ENCODE peak calls at places on chromosome 15, in eight cellular contexts. F is AG04450, M is fibroblast of lung, D is esophagus squamous epithelium, I is upper lobe of left lung, H is dorsolateral prefrontal cortex, W is IMR-90, C is HCT116. L is an unnamed sample.

GRCh38 chr15:51229907-51230328 is 108.5 kb downstream of the CYP19A1 start:
- DNase-seq in I (no peak), H (no peak), M (peak), F (no peak), D (no peak), W (peak), C (no peak), L (peak)

GRCh38 chr15:38253448-38253847 is 812 bp downstream of the SPRED1 start:
- DNase-seq in M (peak), C (peak), F (no peak), W (peak), D (no peak), I (no peak), H (no peak), L (peak)

GRCh38 chr15:45268135-45268534 is 16.1 kb downstream of the SLC28A2 start:
- DNase-seq in D (no peak), W (no peak), C (no peak), H (no peak), F (no peak), M (no peak), I (no peak), L (no peak)

GRCh38 chr15:70530035-70530499 is 233.3 kb downstream of the UACA start:
- DNase-seq in D (no peak), I (no peak), W (no peak), H (no peak), C (no peak), M (no peak), F (no peak), L (no peak)

GRCh38 chr15:92693922-92694331 is 38.4 kb upstream of the FAM174B start:
- DNase-seq in F (no peak), C (peak), H (no peak), M (peak), W (peak), I (no peak), D (no peak), L (no peak)

GRCh38 chr15:74384566-74385441 is 17.4 kb upstream of the CYP11A1 start:
- DNase-seq in I (no peak), C (no peak), W (no peak), D (no peak), H (no peak), M (no peak), F (no peak), L (no peak)

GRCh38 chr15:60479711-60480110 is 769 bp upstream of the ICE2 start:
- DNase-seq in I (no peak), W (no peak), H (no peak), D (no peak), F (no peak), C (no peak), M (no peak), L (no peak)

GRCh38 chr15:78195735-78196201 is 38.6 kb downstream of the ACSBG1 start:
- DNase-seq in C (no peak), W (no peak), I (peak), F (no peak), M (no peak), D (no peak), H (no peak), L (no peak)

GRCh38 chr15:80207887-80208286 is 44.1 kb downstream of the CTXND1 start:
- DNase-seq in H (no peak), M (peak), F (no peak), D (no peak), I (no peak), W (no peak), C (no peak), L (no peak)

GRCh38 chr15:98142584-98142983 is 182.1 kb downstream of the ARRDC4 start:
- DNase-seq in M (no peak), W (no peak), F (no peak), C (no peak), H (no peak), I (no peak), D (no peak), L (no peak)
- TF ChIP-seq CTCF in M (no peak), W (no peak), F (no peak), C (no peak), H (no peak), I (no peak), D (no peak), L (peak)

GRCh38 chr15:56734013-56734625 is 810 bp upstream of the ZNF280D start:
- DNase-seq in W (no peak), F (no peak), C (no peak), M (no peak), D (no peak), I (no peak), H (no peak), L (no peak)
- H3K4me3 ChIP-seq in W (no peak), F (no peak), C (no peak), M (no peak), D (peak), I (no peak), H (peak), L (no peak)

GRCh38 chr15:72117448-72117697 is 577 bp downstream of the MYO9A start:
- DNase-seq in C (peak), D (peak), I (peak), H (no peak), M (peak), W (peak), F (peak), L (no peak)

GRCh38 chr15:72118400-72118978 is at the start of gene SENP8:
- DNase-seq in H (no peak), C (no peak), F (no peak), I (peak), W (no peak), D (peak), M (no peak), L (no peak)

GRCh38 chr15:72113347-72114031 is 4.5 kb downstream of the MYO9A start:
- DNase-seq in M (no peak), H (no peak), F (no peak), W (peak), I (no peak), D (no peak), C (no peak), L (no peak)

GRCh38 chr15:72116680-72117447 is 1.1 kb downstream of the MYO9A start:
- DNase-seq in D (no peak), H (peak), W (peak), M (peak), C (no peak), I (no peak), F (no peak), L (no peak)

GRCh38 chr15:72117698-72118399 is at the start of gene MYO9A:
- DNase-seq in D (peak), F (peak), I (peak), W (peak), C (peak), H (peak), M (peak), L (peak)
- TF ChIP-seq CTCF in D (no peak), F (no peak), I (no peak), W (no peak), C (no peak), H (no peak), M (no peak), L (no peak)

GRCh38 chr15:22952826-22953579 is 27.2 kb downstream of the CYFIP1 start:
- DNase-seq in H (peak), W (no peak), D (no peak), C (no peak), I (peak), F (no peak), M (peak), L (no peak)

GRCh38 chr15:22955544-22956085 is 24.6 kb downstream of the CYFIP1 start:
- DNase-seq in D (no peak), F (no peak), W (no peak), M (no peak), I (no peak), C (no peak), H (no peak), L (no peak)

GRCh38 chr15:22956257-22956979 is 23.8 kb downstream of the CYFIP1 start:
- DNase-seq in F (no peak), C (no peak), W (no peak), H (no peak), D (no peak), I (peak), M (peak), L (no peak)

GRCh38 chr15:22954798-22955543 is 25.2 kb downstream of the CYFIP1 start:
- DNase-seq in I (peak), H (no peak), M (no peak), C (no peak), W (no peak), D (no peak), F (no peak), L (no peak)

DNA sequence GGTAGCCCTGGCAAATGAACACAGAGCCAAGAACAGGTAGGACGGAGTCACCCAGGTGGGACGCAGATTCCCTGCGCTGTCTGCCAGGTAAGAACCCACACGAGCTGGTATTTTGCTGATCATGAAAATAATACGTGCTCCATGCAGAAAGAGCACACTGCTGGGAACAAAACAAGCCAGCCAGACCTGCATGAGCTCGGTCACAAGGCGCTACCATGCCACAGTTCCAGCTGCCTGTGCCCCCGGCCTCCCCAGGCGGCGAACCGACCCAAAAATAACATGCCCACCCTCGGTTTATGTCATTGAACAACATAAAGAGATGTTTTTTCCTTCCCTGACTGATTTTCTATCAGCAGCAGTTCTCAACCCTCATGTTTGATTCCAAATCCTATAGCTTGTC is 25.8 kb downstream of the CYFIP1 start:
- DNase-seq in I (no peak), W (no peak), M (no peak), C (no peak), D (no peak), F (no peak), H (no peak), L (no peak)
- H3K4me3 ChIP-seq in I (no peak), W (no peak), M (no peak), C (no peak), D (no peak), F (no peak), H (no peak), L (no peak)

GRCh38 chr15:66220587-66220986 is 33.0 kb downstream of the MEGF11 start:
- DNase-seq in W (no peak), D (no peak), M (no peak), H (no peak), F (no peak), I (no peak), C (no peak), L (no peak)
- TF ChIP-seq CTCF in W (no peak), D (no peak), M (no peak), H (no peak), F (no peak), I (no peak), C (no peak), L (no peak)

L was measured in HFF-Myc.